ENCODE peak calls at places on chromosomes 2 and 18, in ten cellular contexts. C, L, W, R, T, B, F, M, U and K are unnamed samples.

GRCh38 chr18:65516209-65516608 is 234.6 kb upstream of the CDH7 start:
- DNase-seq in T (no peak), R (no peak), M (no peak), W (no peak), F (no peak), U (no peak), C (no peak), L (no peak), B (no peak), K (no peak)

GRCh38 chr2:31075936-31076590 is 62.2 kb downstream of the GALNT14 start:
- DNase-seq in W (peak), F (no peak), T (no peak), B (no peak), L (peak), U (peak), R (no peak), C (no peak), M (no peak), K (no peak)

GRCh38 chr2:68709421-68709911 is 25.1 kb upstream of the ARHGAP25 start:
- DNase-seq in U (peak), L (peak), W (peak), T (no peak), C (no peak), R (peak), M (no peak), F (no peak), B (peak), K (no peak)

GRCh38 chr18:70181015-70181414 is 24.5 kb downstream of the RTTN start:
- DNase-seq in W (peak), L (peak), M (no peak), C (no peak), U (peak), F (no peak), R (peak), B (no peak), T (no peak), K (no peak)

GRCh38 chr18:79679552-79680099 is at the start of gene CTDP1:
- DNase-seq in U (peak), F (peak), M (peak), T (peak), C (peak), L (peak), W (peak), R (peak), B (peak), K (no peak)

GRCh38 chr2:198203306-198203705 is 398.9 kb downstream of the PLCL1 start:
- DNase-seq in B (no peak), C (no peak), M (no peak), W (no peak), R (no peak), U (no peak), F (no peak), T (no peak), L (no peak), K (no peak)

GRCh38 chr18:78875268-78875997 is 104.2 kb upstream of the SALL3 start:
- DNase-seq in R (peak), C (no peak), F (peak), L (no peak), B (peak), U (no peak), T (no peak), W (peak), M (peak), K (no peak)

GRCh38 chr18:8084160-8084559 is 517.0 kb downstream of the PTPRM start:
- DNase-seq in M (no peak), T (no peak), R (peak), B (peak), W (peak), U (peak), F (peak), L (peak), C (no peak), K (no peak)

GRCh38 chr2:144379891-144380311 is 140.0 kb downstream of the ZEB2 start:
- DNase-seq in W (no peak), L (peak), T (no peak), M (no peak), R (no peak), C (no peak), B (no peak), F (peak), U (no peak), K (no peak)

GRCh38 chr18:55213586-55213985 is 254.3 kb upstream of the CCDC68 start:
- DNase-seq in B (no peak), T (no peak), F (no peak), W (no peak), U (no peak), M (no peak), L (no peak), R (no peak), C (no peak), K (no peak)

GRCh38 chr2:116749994-116750393 is 1064.5 kb upstream of the DDX18 start:
- DNase-seq in F (no peak), W (no peak), B (no peak), T (no peak), U (no peak), R (no peak), C (no peak), M (no peak), L (no peak), K (no peak)

GRCh38 chr2:11527001-11527400 is 6.8 kb upstream of the GREB1 start:
- DNase-seq in R (no peak), L (no peak), T (no peak), C (no peak), W (no peak), B (no peak), F (no peak), M (no peak), U (no peak), K (no peak)

GRCh38 chr2:55862673-55863390 is 60.8 kb downstream of the EFEMP1 start:
- DNase-seq in W (peak), L (peak), T (no peak), B (no peak), U (peak), M (no peak), R (peak), F (no peak), C (no peak), K (no peak)

GRCh38 chr18:79567481-79568147 is 112.0 kb upstream of the CTDP1 start:
- DNase-seq in F (peak), W (peak), U (peak), B (no peak), T (no peak), M (no peak), C (no peak), R (no peak), L (peak), K (no peak)

GRCh38 chr2:19630921-19631320 is 270.9 kb downstream of the TTC32 start:
- DNase-seq in U (no peak), B (no peak), L (no peak), C (no peak), T (no peak), W (no peak), R (no peak), F (no peak), M (no peak), K (no peak)

GRCh38 chr18:73365018-73365417 is 497.2 kb upstream of the NETO1 start:
- DNase-seq in R (no peak), L (peak), W (peak), B (no peak), M (no peak), T (no peak), F (no peak), C (no peak), U (peak), K (no peak)

GRCh38 chr18:55869547-55869946 is 281.6 kb upstream of the TCF4 start:
- DNase-seq in W (no peak), B (no peak), C (no peak), T (no peak), R (no peak), U (no peak), M (no peak), F (no peak), L (no peak), K (no peak)

GRCh38 chr18:47992266-47992665 is 61.8 kb upstream of the SMAD2 start:
- DNase-seq in L (no peak), F (no peak), M (no peak), W (no peak), U (no peak), C (no peak), R (no peak), B (no peak), T (no peak), K (no peak)